ENCODE peak calls at places on chromosomes 3 and 15, in nine cellular contexts. D is naive thymus-derived CD4-positive, alpha-beta T cell; F is SJSA1; X is PC-9; O is GM23248; G is psoas muscle; H is tibial nerve; Z is transverse colon; N is H1. Q is an unnamed sample.

GRCh38 chr3:33063651-33064051 is 33.3 kb downstream of the GLB1 start:
- DNase-seq in F (no peak), H (no peak), X (no peak), N (no peak), D (no peak), G (no peak), Z (no peak), O (peak; percentile 82), Q (peak; percentile 84)

GRCh38 chr3:134992180-134992579 is 197.1 kb downstream of the EPHB1 start:
- DNase-seq in H (no peak), O (no peak), N (no peak), Z (no peak), F (no peak), X (no peak), G (no peak), D (no peak), Q (no peak)

GRCh38 chr3:4949659-4950058 is 29.6 kb upstream of the BHLHE40 start:
- DNase-seq in D (no peak), N (no peak), O (no peak), F (no peak), G (no peak), H (no peak), Z (no peak), X (no peak), Q (no peak)

GRCh38 chr3:186589856-186590579 is 19.5 kb downstream of the DNAJB11 start:
- DNase-seq in N (no peak), F (no peak), H (no peak), G (no peak), O (peak; percentile 38), D (no peak), X (peak; percentile 87), Z (no peak), Q (peak; percentile 40)

GRCh38 chr15:68228143-68228970 is 1.2 kb downstream of the CLN6 start:
- DNase-seq in N (no peak), F (no peak), H (no peak), O (no peak), D (no peak), G (peak; percentile 30), X (no peak), Z (no peak), Q (no peak)

GRCh38 chr3:155078959-155079794 is 942 bp upstream of the MME start:
- DNase-seq in X (no peak), G (no peak), D (no peak), H (no peak), F (peak; percentile 41), O (peak; percentile 69), Z (no peak), N (no peak), Q (no peak)

GRCh38 chr15:90819390-90819789 is 49.0 kb upstream of the FURIN start:
- DNase-seq in N (no peak), Z (no peak), D (no peak), H (no peak), G (no peak), X (no peak), F (no peak), O (no peak), Q (no peak)

GRCh38 chr15:100114526-100114925 is 227.2 kb downstream of the ADAMTS17 start:
- DNase-seq in O (no peak), G (no peak), Z (no peak), H (peak; percentile 36), N (no peak), F (peak; percentile 86), D (no peak), X (peak; percentile 18), Q (no peak)

GRCh38 chr3:114333180-114333922 is 39.5 kb downstream of the TIGIT start:
- DNase-seq in G (no peak), X (no peak), D (no peak), F (no peak), O (no peak), H (no peak), N (no peak), Z (no peak), Q (no peak)

GRCh38 chr15:25708391-25708790 is 154.7 kb downstream of the ATP10A start:
- DNase-seq in N (no peak), F (no peak), Z (no peak), G (no peak), H (no peak), O (no peak), D (no peak), X (no peak), Q (no peak)

GRCh38 chr3:28951773-28952556 is 328.9 kb upstream of the RBMS3 start:
- DNase-seq in X (no peak), F (no peak), H (no peak), G (no peak), Z (no peak), N (no peak), D (no peak), O (no peak), Q (no peak)

GRCh38 chr15:55740981-55741591 is 1.9 kb downstream of the PRTG start:
- DNase-seq in Z (no peak), G (no peak), N (no peak), O (no peak), H (no peak), F (no peak), D (no peak), X (no peak), Q (no peak)

GRCh38 chr3:128324911-128325592 is 141.6 kb downstream of the DNAJB8 start:
- DNase-seq in O (no peak), Z (no peak), N (no peak), H (no peak), G (no peak), D (no peak), F (peak; percentile 25), X (no peak), Q (no peak)

GRCh38 chr3:127180859-127181258 is 12.1 kb upstream of the PRR23E start:
- DNase-seq in O (no peak), H (no peak), X (no peak), D (no peak), N (no peak), F (no peak), Z (no peak), G (no peak), Q (no peak)

GRCh38 chr3:195880037-195880431 is 28.3 kb downstream of the TNK2 start:
- DNase-seq in N (no peak), H (no peak), O (no peak), G (peak; percentile 17), Z (no peak), F (no peak), X (no peak), D (no peak), Q (no peak)

GRCh38 chr15:82852906-82853635 is 43.6 kb downstream of the WHAMM start:
- DNase-seq in X (no peak), F (no peak), Z (no peak), D (no peak), N (no peak), H (no peak), G (no peak), O (no peak), Q (no peak)

GRCh38 chr15:74884428-74885223 is 5.2 kb upstream of the MPI start:
- DNase-seq in H (no peak), D (no peak), G (no peak), O (peak; percentile 56), N (no peak), X (no peak), F (no peak), Z (no peak), Q (no peak)

GRCh38 chr15:52021128-52021671 is 2.2 kb downstream of the MAPK6 start:
- DNase-seq in Z (peak; percentile 47), F (peak; percentile 86), D (no peak), N (no peak), H (peak; percentile 16), X (peak; percentile 42), O (peak; percentile 96), G (no peak), Q (peak; percentile 31)
- H3K4me3 ChIP-seq in Z (peak overlapping the region; percentile 57), F (peak overlapping the region; percentile 85), D (peak overlapping the region; percentile 15), N (peak overlapping the region; percentile 96), H (no peak overlapping the region), X (peak overlapping the region; percentile 99), O (peak overlapping the region; percentile 100), G (peak overlapping the region; percentile 65), Q (peak overlapping the region; percentile 78)

GRCh38 chr3:11291808-11292207 is 19.6 kb downstream of the ATG7 start:
- DNase-seq in Z (no peak), G (no peak), H (no peak), O (no peak), F (no peak), N (no peak), D (no peak), X (peak; percentile 49), Q (no peak)
- H3K27ac ChIP-seq in Z (peak overlapping the region; percentile 20), G (no peak overlapping the region), H (no peak overlapping the region), O (peak overlapping the region; percentile 83), F (peak overlapping the region; percentile 97), N (no peak overlapping the region), D (peak overlapping the region; percentile 72), X (peak overlapping the region; percentile 99), Q (peak overlapping the region; percentile 18)

GRCh38 chr15:92904832-92905640 is 4.9 kb downstream of the CHD2 start:
- DNase-seq in F (no peak), D (no peak), O (no peak), Z (no peak), X (no peak), G (no peak), N (no peak), H (no peak), Q (no peak)

GRCh38 chr15:92907229-92907628 is 7.1 kb downstream of the CHD2 start:
- DNase-seq in F (no peak), N (no peak), X (no peak), G (no peak), H (no peak), D (no peak), Z (no peak), O (peak; percentile 56), Q (no peak)

GRCh38 chr15:92907880-92908279 is 7.8 kb downstream of the CHD2 start:
- DNase-seq in Z (no peak), N (no peak), O (peak; percentile 97), G (no peak), H (peak; percentile 53), F (peak; percentile 78), X (no peak), D (no peak), Q (no peak)

GRCh38 chr15:92906038-92906437 is 5.9 kb downstream of the CHD2 start:
- DNase-seq in F (no peak), O (no peak), H (no peak), Z (no peak), D (peak; percentile 45), G (no peak), N (no peak), X (no peak), Q (no peak)

DNA sequence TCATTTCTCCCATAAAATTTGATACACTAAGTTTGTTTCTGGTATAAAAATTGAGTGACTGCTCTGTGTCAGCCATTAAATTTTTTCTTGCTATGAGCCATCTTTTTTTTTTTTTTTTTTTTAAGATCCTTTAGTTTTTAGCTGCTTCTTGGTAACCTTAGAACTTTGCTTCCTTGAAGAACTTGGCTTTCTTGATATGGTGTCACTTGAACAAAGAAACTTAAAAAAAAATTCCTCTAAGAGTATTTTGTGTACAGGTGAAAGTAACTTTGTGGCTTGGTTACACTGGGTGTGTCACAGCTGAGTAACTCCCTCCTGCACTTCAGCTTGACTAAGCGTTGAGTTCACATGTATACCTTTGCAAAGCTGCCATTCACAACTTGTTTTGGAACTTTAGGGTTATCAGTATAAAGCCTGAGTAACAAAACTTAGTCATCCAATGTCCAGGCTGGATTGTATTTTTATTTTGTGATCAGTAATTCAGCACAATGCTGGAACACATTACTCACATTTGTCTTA is 6.5 kb downstream of the CHD2 start:
- DNase-seq in G (no peak), Z (no peak), D (peak; percentile 65), O (peak; percentile 72), H (no peak), N (no peak), F (no peak), X (peak; percentile 59), Q (peak; percentile 73)
- H3K4me1 ChIP-seq in G (peaks cover 60% of the 10 kb centered on the region), Z (peaks cover 81% of the 10 kb centered on the region), D (peaks cover 66% of the 10 kb centered on the region), O (peaks cover 71% of the 10 kb centered on the region), H (peaks cover 75% of the 10 kb centered on the region), N (no peaks in the 10 kb centered on the region), F (peaks cover 73% of the 10 kb centered on the region), X (peaks cover 59% of the 10 kb centered on the region), Q (peaks cover 85% of the 10 kb centered on the region)

GRCh38 chr15:23561914-23562313 is 3.6 kb upstream of the MKRN3 start:
- DNase-seq in X (no peak), O (no peak), H (no peak), N (no peak), Z (no peak), D (no peak), F (no peak), G (no peak), Q (no peak)
- H3K4me3 ChIP-seq in X (no peak overlapping the region), O (no peak overlapping the region), H (no peak overlapping the region), N (no peak overlapping the region), Z (no peak overlapping the region), D (no peak overlapping the region), F (no peak overlapping the region), G (no peak overlapping the region), Q (no peak overlapping the region)